ENCODE peak calls at places on chromosomes 5 and 9, in five cellular contexts. One of them, this sample, is unnamed.

GRCh38 chr9:110105107-110105506 is 102.9 kb downstream of the C9orf152 start:
- DNase-seq in anterior cingulate cortex: no peak
- DNase-seq in AG04450: no peak
- DNase-seq in cardiac fibroblast: peak; percentile 88
- DNase-seq in foreskin fibroblast: no peak
- DNase-seq in this sample: no peak

GRCh38 chr9:34025062-34025461 is 23.6 kb downstream of the UBAP2 start:
- DNase-seq in anterior cingulate cortex: no peak
- DNase-seq in AG04450: no peak
- DNase-seq in cardiac fibroblast: peak; percentile 57
- DNase-seq in foreskin fibroblast: no peak
- DNase-seq in this sample: no peak

GRCh38 chr5:134594797-134595457 is 37.7 kb downstream of the SAR1B start:
- DNase-seq in anterior cingulate cortex: no peak
- DNase-seq in AG04450: no peak
- DNase-seq in cardiac fibroblast: no peak
- DNase-seq in foreskin fibroblast: no peak
- DNase-seq in this sample: no peak

GRCh38 chr5:154967419-154968024 is 26.6 kb downstream of the MRPL22 start:
- DNase-seq in anterior cingulate cortex: no peak
- DNase-seq in AG04450: no peak
- DNase-seq in cardiac fibroblast: peak; percentile 39
- DNase-seq in foreskin fibroblast: peak; percentile 8
- DNase-seq in this sample: no peak

GRCh38 chr5:132222649-132223038 is 5.0 kb downstream of the P4HA2 start:
- DNase-seq in anterior cingulate cortex: no peak
- DNase-seq in AG04450: no peak
- DNase-seq in cardiac fibroblast: no peak
- DNase-seq in foreskin fibroblast: no peak
- DNase-seq in this sample: no peak

GRCh38 chr5:6724321-6724929 is 11.2 kb downstream of the TENT4A start:
- DNase-seq in anterior cingulate cortex: no peak
- DNase-seq in AG04450: no peak
- DNase-seq in cardiac fibroblast: no peak
- DNase-seq in foreskin fibroblast: no peak
- DNase-seq in this sample: no peak

GRCh38 chr5:124663101-124663506 is 83.3 kb downstream of the ZNF608 start:
- DNase-seq in anterior cingulate cortex: no peak
- DNase-seq in AG04450: no peak
- DNase-seq in cardiac fibroblast: no peak
- DNase-seq in foreskin fibroblast: peak; percentile 26
- DNase-seq in this sample: no peak

GRCh38 chr5:154868702-154869101 is 10.3 kb downstream of the CNOT8 start:
- DNase-seq in anterior cingulate cortex: no peak
- DNase-seq in AG04450: no peak
- DNase-seq in cardiac fibroblast: peak; percentile 11
- DNase-seq in foreskin fibroblast: no peak
- DNase-seq in this sample: no peak

GRCh38 chr5:168327019-168327421 is 35.6 kb downstream of the WWC1 start:
- DNase-seq in anterior cingulate cortex: no peak
- DNase-seq in AG04450: no peak
- DNase-seq in cardiac fibroblast: peak; percentile 19
- DNase-seq in foreskin fibroblast: no peak
- DNase-seq in this sample: no peak

GRCh38 chr9:111691686-111692329 is 30.4 kb downstream of the GNG10 start:
- DNase-seq in anterior cingulate cortex: no peak
- DNase-seq in AG04450: peak; percentile 4
- DNase-seq in cardiac fibroblast: peak; percentile 68
- DNase-seq in foreskin fibroblast: peak; percentile 14
- DNase-seq in this sample: no peak

GRCh38 chr9:134618823-134619454 is 22.7 kb upstream of the COL5A1 start:
- DNase-seq in anterior cingulate cortex: no peak
- DNase-seq in AG04450: no peak
- DNase-seq in cardiac fibroblast: no peak
- DNase-seq in foreskin fibroblast: no peak
- DNase-seq in this sample: no peak

GRCh38 chr5:148769941-148770340 is 56.5 kb upstream of the ADRB2 start:
- DNase-seq in anterior cingulate cortex: no peak
- DNase-seq in AG04450: no peak
- DNase-seq in cardiac fibroblast: no peak
- DNase-seq in foreskin fibroblast: no peak
- DNase-seq in this sample: no peak

GRCh38 chr9:116247284-116247683 is 93.7 kb downstream of the PAPPA start:
- DNase-seq in anterior cingulate cortex: no peak
- DNase-seq in AG04450: no peak
- DNase-seq in cardiac fibroblast: no peak
- DNase-seq in foreskin fibroblast: no peak
- DNase-seq in this sample: no peak

GRCh38 chr5:79772651-79773050 is 83.0 kb downstream of the CMYA5 start:
- DNase-seq in anterior cingulate cortex: no peak
- DNase-seq in AG04450: no peak
- DNase-seq in cardiac fibroblast: no peak
- DNase-seq in foreskin fibroblast: no peak
- DNase-seq in this sample: no peak

GRCh38 chr5:42951169-42951846 is 88.8 kb downstream of the ANXA2R start:
- DNase-seq in anterior cingulate cortex: no peak
- DNase-seq in AG04450: no peak
- DNase-seq in cardiac fibroblast: peak; percentile 61
- DNase-seq in foreskin fibroblast: no peak
- DNase-seq in this sample: peak; percentile 64

GRCh38 chr9:14314424-14314928 is 535 bp upstream of the NFIB start:
- DNase-seq in anterior cingulate cortex: no peak
- DNase-seq in AG04450: no peak
- DNase-seq in cardiac fibroblast: peak; percentile 97
- DNase-seq in foreskin fibroblast: peak; percentile 65
- DNase-seq in this sample: peak; percentile 77

GRCh38 chr5:3778945-3779344 is 183.3 kb downstream of the IRX1 start:
- DNase-seq in anterior cingulate cortex: no peak
- DNase-seq in AG04450: no peak
- DNase-seq in cardiac fibroblast: no peak
- DNase-seq in foreskin fibroblast: no peak
- DNase-seq in this sample: no peak

GRCh38 chr5:80043187-80043586 is 8.0 kb downstream of the THBS4 start:
- DNase-seq in anterior cingulate cortex: no peak
- DNase-seq in AG04450: no peak
- DNase-seq in cardiac fibroblast: no peak
- DNase-seq in foreskin fibroblast: no peak
- DNase-seq in this sample: no peak

GRCh38 chr9:35910613-35911488 is 1.6 kb downstream of the SPAAR start:
- DNase-seq in anterior cingulate cortex: no peak
- DNase-seq in AG04450: no peak
- DNase-seq in cardiac fibroblast: peak; percentile 79
- DNase-seq in foreskin fibroblast: peak; percentile 54
- DNase-seq in this sample: no peak

GRCh38 chr5:91266184-91266705 is 116.9 kb downstream of the ARRDC3 start:
- DNase-seq in anterior cingulate cortex: no peak
- DNase-seq in AG04450: no peak
- DNase-seq in cardiac fibroblast: peak; percentile 60
- DNase-seq in foreskin fibroblast: peak; percentile 25
- DNase-seq in this sample: no peak

GRCh38 chr9:89137548-89138462 is 40.8 kb downstream of the SHC3 start:
- DNase-seq in anterior cingulate cortex: no peak
- DNase-seq in AG04450: peak; percentile 76
- DNase-seq in cardiac fibroblast: peak; percentile 96
- DNase-seq in foreskin fibroblast: peak; percentile 91
- DNase-seq in this sample: no peak

This sample was measured in pancreas.